ENCODE peak calls at places on chromosome 20, in ten cellular contexts. K, D, M, F, W, E, Q, L, Z and C are unnamed samples.

GRCh38 chr20:14707865-14708574 is 370.6 kb upstream of the FLRT3 start:
- DNase-seq in K (no peak), D (no peak), M (no peak), F (no peak), W (no peak), E (no peak), Q (no peak), L (no peak), Z (no peak), C (no peak)

GRCh38 chr20:24208652-24209051 is 220.1 kb upstream of the GGTLC1 start:
- DNase-seq in K (no peak), D (no peak), M (peak), F (no peak), W (no peak), E (no peak), Q (no peak), L (no peak), Z (no peak), C (peak)

GRCh38 chr20:35742741-35743523 is 872 bp upstream of the RBM39 start:
- DNase-seq in K (no peak), D (peak), M (peak), F (peak), W (no peak), E (no peak), Q (no peak), L (no peak), Z (no peak), C (peak)

GRCh38 chr20:59644371-59644939 is 40.1 kb downstream of the PHACTR3 start:
- DNase-seq in K (no peak), D (no peak), M (no peak), F (no peak), W (no peak), E (no peak), Q (no peak), L (no peak), Z (no peak), C (no peak)

GRCh38 chr20:41064377-41064776 is 35.8 kb downstream of the TOP1 start:
- DNase-seq in K (no peak), D (no peak), M (no peak), F (no peak), W (no peak), E (no peak), Q (no peak), L (no peak), Z (no peak), C (no peak)

GRCh38 chr20:21028921-21029320 is 77.2 kb downstream of the LINC00237 start:
- DNase-seq in K (no peak), D (no peak), M (no peak), F (no peak), W (no peak), E (no peak), Q (no peak), L (no peak), Z (no peak), C (no peak)

GRCh38 chr20:37516697-37517370 is 4.2 kb upstream of the NNAT start:
- DNase-seq in K (no peak), D (peak), M (peak), F (no peak), W (no peak), E (no peak), Q (no peak), L (peak), Z (no peak), C (peak)

GRCh38 chr20:58486207-58486606 is 29.0 kb downstream of the APCDD1L start:
- DNase-seq in K (no peak), D (no peak), M (no peak), F (no peak), W (no peak), E (no peak), Q (no peak), L (no peak), Z (no peak), C (no peak)

GRCh38 chr20:5181955-5182354 is 55.1 kb downstream of the CDS2 start:
- DNase-seq in K (no peak), D (peak), M (peak), F (no peak), W (no peak), E (no peak), Q (no peak), L (peak), Z (no peak), C (no peak)

GRCh38 chr20:33653218-33653899 is 8.8 kb upstream of the C20orf144 start:
- DNase-seq in K (peak), D (peak), M (peak), F (peak), W (peak), E (no peak), Q (peak), L (peak), Z (peak), C (peak)

GRCh38 chr20:5188736-5189135 is 61.9 kb downstream of the CDS2 start:
- DNase-seq in K (no peak), D (no peak), M (no peak), F (no peak), W (no peak), E (no peak), Q (no peak), L (no peak), Z (no peak), C (peak)

GRCh38 chr20:36541227-36542018 is at the start of gene MYL9:
- DNase-seq in K (peak), D (peak), M (peak), F (no peak), W (no peak), E (no peak), Q (peak), L (peak), Z (no peak), C (peak)

GRCh38 chr20:45407067-45407745 is 883 bp upstream of the DBNDD2 start:
- DNase-seq in K (peak), D (peak), M (peak), F (no peak), W (peak), E (peak), Q (no peak), L (no peak), Z (no peak), C (peak)

GRCh38 chr20:25402583-25402982 is 4.9 kb upstream of the GINS1 start:
- DNase-seq in K (no peak), D (no peak), M (peak), F (no peak), W (no peak), E (no peak), Q (no peak), L (no peak), Z (no peak), C (peak)

GRCh38 chr20:1779567-1779966 is 115.6 kb upstream of the SIRPA start:
- DNase-seq in K (no peak), D (no peak), M (no peak), F (no peak), W (no peak), E (no peak), Q (no peak), L (no peak), Z (no peak), C (no peak)

GRCh38 chr20:18705490-18705889 is 108.1 kb upstream of the SCP2D1 start:
- DNase-seq in K (no peak), D (peak), M (peak), F (no peak), W (no peak), E (no peak), Q (no peak), L (peak), Z (no peak), C (no peak)

GRCh38 chr20:37475258-37475657 is 45.8 kb upstream of the NNAT start:
- DNase-seq in K (no peak), D (no peak), M (no peak), F (no peak), W (no peak), E (no peak), Q (no peak), L (no peak), Z (no peak), C (peak)

GRCh38 chr20:41052742-41053419 is 24.3 kb downstream of the TOP1 start:
- DNase-seq in K (no peak), D (peak), M (peak), F (no peak), W (no peak), E (no peak), Q (no peak), L (peak), Z (no peak), C (no peak)

GRCh38 chr20:25000268-25000801 is 7.8 kb upstream of the APMAP start:
- DNase-seq in K (peak), D (peak), M (peak), F (no peak), W (peak), E (no peak), Q (no peak), L (peak), Z (no peak), C (peak)

GRCh38 chr20:51487076-51487475 is 55.4 kb downstream of the NFATC2 start:
- DNase-seq in K (no peak), D (no peak), M (no peak), F (no peak), W (no peak), E (peak), Q (no peak), L (no peak), Z (no peak), C (no peak)

GRCh38 chr20:36573798-36574277 is 441 bp downstream of the TGIF2 start:
- DNase-seq in K (peak), D (no peak), M (no peak), F (peak), W (no peak), E (peak), Q (peak), L (no peak), Z (peak), C (no peak)

GRCh38 chr20:10438217-10438616 is 3.1 kb downstream of the SLX4IP start:
- DNase-seq in K (no peak), D (no peak), M (no peak), F (no peak), W (no peak), E (no peak), Q (no peak), L (no peak), Z (no peak), C (no peak)

GRCh38 chr20:19552896-19553180 is 205.2 kb upstream of the RIN2 start:
- DNase-seq in K (no peak), D (no peak), M (no peak), F (no peak), W (no peak), E (no peak), Q (no peak), L (no peak), Z (no peak), C (no peak)

GRCh38 chr20:24694157-24694726 is 224.8 kb downstream of the SYNDIG1 start:
- DNase-seq in K (no peak), D (no peak), M (no peak), F (no peak), W (no peak), E (peak), Q (peak), L (no peak), Z (no peak), C (peak)

GRCh38 chr20:19583532-19584175 is 174.4 kb upstream of the RIN2 start:
- DNase-seq in K (peak), D (peak), M (peak), F (peak), W (peak), E (no peak), Q (peak), L (peak), Z (peak), C (peak)

GRCh38 chr20:58127731-58128130 is 100.7 kb downstream of the ANKRD60 start:
- DNase-seq in K (no peak), D (peak), M (peak), F (no peak), W (no peak), E (no peak), Q (no peak), L (no peak), Z (no peak), C (no peak)

GRCh38 chr20:48556956-48557355 is 270.8 kb downstream of the PREX1 start:
- DNase-seq in K (no peak), D (no peak), M (peak), F (no peak), W (no peak), E (no peak), Q (no peak), L (no peak), Z (no peak), C (peak)

GRCh38 chr20:20366551-20366895 is 1.4 kb upstream of the INSM1 start:
- DNase-seq in K (no peak), D (no peak), M (no peak), F (no peak), W (peak), E (no peak), Q (no peak), L (no peak), Z (no peak), C (no peak)

GRCh38 chr20:47343007-47343472 is 13.5 kb downstream of the ZMYND8 start:
- DNase-seq in K (no peak), D (no peak), M (peak), F (no peak), W (no peak), E (no peak), Q (no peak), L (no peak), Z (no peak), C (no peak)

GRCh38 chr20:32893878-32894483 is 35.3 kb downstream of the EFCAB8 start:
- DNase-seq in K (no peak), D (peak), M (peak), F (no peak), W (no peak), E (no peak), Q (no peak), L (peak), Z (no peak), C (peak)

GRCh38 chr20:57188056-57188455 is 78.4 kb downstream of the BMP7 start:
- DNase-seq in K (no peak), D (no peak), M (no peak), F (no peak), W (no peak), E (no peak), Q (no peak), L (no peak), Z (no peak), C (no peak)

GRCh38 chr20:5642155-5642981 is 107.8 kb upstream of the SHLD1 start:
- DNase-seq in K (no peak), D (peak), M (peak), F (no peak), W (no peak), E (no peak), Q (no peak), L (no peak), Z (no peak), C (no peak)

GRCh38 chr20:62370115-62370806 is 3.1 kb upstream of the LAMA5 start:
- DNase-seq in K (no peak), D (peak), M (no peak), F (peak), W (no peak), E (peak), Q (peak), L (peak), Z (no peak), C (no peak)

GRCh38 chr20:15927893-15928650 is 645.2 kb downstream of the KIF16B start:
- DNase-seq in K (no peak), D (no peak), M (no peak), F (no peak), W (no peak), E (no peak), Q (no peak), L (no peak), Z (no peak), C (no peak)

GRCh38 chr20:8388146-8388545 is 256.1 kb downstream of the PLCB1 start:
- DNase-seq in K (no peak), D (peak), M (peak), F (no peak), W (no peak), E (no peak), Q (no peak), L (peak), Z (no peak), C (no peak)

GRCh38 chr20:45970646-45971424 is 1.2 kb downstream of the ZNF335 start:
- DNase-seq in K (no peak), D (peak), M (peak), F (peak), W (no peak), E (peak), Q (peak), L (no peak), Z (no peak), C (peak)